ENCODE peak calls at places on chromosomes 2 and 18, in seven cellular contexts. A, J, W, X, C, F and Q are unnamed samples.

GRCh38 chr2:17416891-17417391 is 101.3 kb downstream of the RAD51AP2 start:
- DNase-seq in A (no peak), J (peak), W (no peak), X (no peak), C (no peak), F (no peak), Q (no peak)

GRCh38 chr2:45929674-45930395 is 278.4 kb downstream of the PRKCE start:
- DNase-seq in A (no peak), J (no peak), W (no peak), X (no peak), C (no peak), F (no peak), Q (no peak)

GRCh38 chr2:120441744-120442471 is 96.0 kb downstream of the INHBB start:
- DNase-seq in A (no peak), J (no peak), W (no peak), X (no peak), C (peak), F (no peak), Q (peak)

GRCh38 chr2:111705711-111706323 is 178.2 kb downstream of the ANAPC1 start:
- DNase-seq in A (no peak), J (peak), W (no peak), X (peak), C (no peak), F (no peak), Q (no peak)

GRCh38 chr2:10332402-10333246 is 29.9 kb downstream of the HPCAL1 start:
- DNase-seq in A (no peak), J (no peak), W (peak), X (no peak), C (no peak), F (no peak), Q (no peak)

GRCh38 chr2:128513416-128514283 is 195.0 kb upstream of the HS6ST1 start:
- DNase-seq in A (no peak), J (no peak), W (no peak), X (no peak), C (no peak), F (no peak), Q (no peak)

GRCh38 chr2:16952368-16952767 is 286.7 kb upstream of the CYRIA start:
- DNase-seq in A (no peak), J (no peak), W (no peak), X (no peak), C (no peak), F (no peak), Q (no peak)

GRCh38 chr2:11320698-11321492 is 23.5 kb downstream of the ROCK2 start:
- DNase-seq in A (no peak), J (no peak), W (peak), X (no peak), C (no peak), F (no peak), Q (no peak)

GRCh38 chr18:72772916-72773315 is 94.9 kb downstream of the NETO1 start:
- DNase-seq in A (no peak), J (no peak), W (no peak), X (no peak), C (no peak), F (no peak), Q (no peak)

GRCh38 chr2:174338626-174339570 is 4.1 kb downstream of the SP9 start:
- DNase-seq in A (no peak), J (no peak), W (no peak), X (peak), C (no peak), F (no peak), Q (no peak)

GRCh38 chr2:55958756-55959155 is 35.2 kb upstream of the EFEMP1 start:
- DNase-seq in A (no peak), J (no peak), W (no peak), X (no peak), C (no peak), F (no peak), Q (no peak)